ENCODE peak calls at places on chromosomes 2 and 18, in seven cellular contexts. E, M, B, F, W, J and D are unnamed samples.

GRCh38 chr2:75587954-75588587 is 27.3 kb upstream of the EVA1A start:
- DNase-seq in E (no peak), M (no peak), B (peak), F (peak), W (no peak), J (peak), D (peak)

GRCh38 chr18:526681-527080 is 26.2 kb upstream of the COLEC12 start:
- DNase-seq in E (no peak), M (no peak), B (no peak), F (no peak), W (no peak), J (no peak), D (no peak)

GRCh38 chr2:38600242-38600891 is 2.4 kb downstream of the HNRNPLL start:
- DNase-seq in E (no peak), M (peak), B (no peak), F (no peak), W (no peak), J (no peak), D (no peak)

GRCh38 chr2:144925886-144926285 is 406.0 kb upstream of the ZEB2 start:
- DNase-seq in E (no peak), M (no peak), B (no peak), F (no peak), W (no peak), J (no peak), D (no peak)

GRCh38 chr18:63292844-63293683 is 26.5 kb downstream of the BCL2 start:
- DNase-seq in E (peak), M (no peak), B (no peak), F (no peak), W (no peak), J (no peak), D (no peak)

GRCh38 chr2:61910603-61911002 is 5.1 kb downstream of the COMMD1 start:
- DNase-seq in E (no peak), M (no peak), B (peak), F (no peak), W (no peak), J (no peak), D (no peak)

GRCh38 chr2:36658277-36658748 is 38.2 kb upstream of the VIT start:
- DNase-seq in E (no peak), M (no peak), B (no peak), F (no peak), W (no peak), J (no peak), D (no peak)

GRCh38 chr2:160566717-160567116 is 73.1 kb upstream of the RBMS1 start:
- DNase-seq in E (no peak), M (no peak), B (peak), F (no peak), W (no peak), J (no peak), D (peak)

GRCh38 chr2:74985983-74986382 is 27.5 kb downstream of the POLE4 start:
- DNase-seq in E (no peak), M (no peak), B (no peak), F (no peak), W (no peak), J (no peak), D (no peak)

GRCh38 chr2:120221616-120222015 is 1.6 kb downstream of the TMEM185B start:
- DNase-seq in E (peak), M (no peak), B (no peak), F (no peak), W (no peak), J (no peak), D (no peak)

GRCh38 chr2:105739944-105740734 is 4.6 kb upstream of the NCK2 start:
- DNase-seq in E (no peak), M (no peak), B (no peak), F (no peak), W (no peak), J (no peak), D (no peak)

GRCh38 chr2:237569896-237570295 is 3.5 kb downstream of the PRLH start:
- DNase-seq in E (no peak), M (no peak), B (no peak), F (no peak), W (no peak), J (no peak), D (no peak)

GRCh38 chr2:113760400-113760799 is 4.0 kb upstream of the SLC35F5 start:
- DNase-seq in E (no peak), M (no peak), B (peak), F (no peak), W (no peak), J (peak), D (no peak)

GRCh38 chr18:34661464-34662087 is 48.5 kb upstream of the DTNA start:
- DNase-seq in E (no peak), M (peak), B (peak), F (no peak), W (peak), J (peak), D (no peak)

GRCh38 chr2:10253596-10254372 is 48.9 kb upstream of the HPCAL1 start:
- DNase-seq in E (no peak), M (no peak), B (no peak), F (no peak), W (no peak), J (no peak), D (no peak)

GRCh38 chr18:26813043-26813442 is 52.5 kb downstream of the AQP4 start:
- DNase-seq in E (no peak), M (peak), B (peak), F (no peak), W (no peak), J (no peak), D (no peak)

GRCh38 chr2:9692392-9693137 is 61.8 kb upstream of the YWHAQ start:
- DNase-seq in E (no peak), M (no peak), B (peak), F (no peak), W (no peak), J (no peak), D (no peak)

GRCh38 chr2:174439950-174440349 is 44.4 kb downstream of the SCRN3 start:
- DNase-seq in E (no peak), M (no peak), B (no peak), F (no peak), W (no peak), J (no peak), D (no peak)

GRCh38 chr18:79877163-79878091 is 74.0 kb downstream of the SLC66A2 start:
- DNase-seq in E (peak), M (peak), B (no peak), F (no peak), W (no peak), J (no peak), D (no peak)

GRCh38 chr2:147609301-147609700 is 235.5 kb upstream of the ACVR2A start:
- DNase-seq in E (no peak), M (no peak), B (no peak), F (no peak), W (no peak), J (no peak), D (no peak)

GRCh38 chr2:174059875-174060226 is 94.7 kb upstream of the SP3 start:
- DNase-seq in E (no peak), M (no peak), B (peak), F (peak), W (no peak), J (peak), D (no peak)

GRCh38 chr2:96947949-96948348 is 38.4 kb downstream of the FAM178B start:
- DNase-seq in E (no peak), M (no peak), B (no peak), F (no peak), W (no peak), J (no peak), D (no peak)

GRCh38 chr2:160457588-160457987 is 36.0 kb downstream of the RBMS1 start:
- DNase-seq in E (no peak), M (no peak), B (no peak), F (no peak), W (no peak), J (no peak), D (no peak)

GRCh38 chr2:30756051-30756719 is 51.1 kb downstream of the CAPN13 start:
- DNase-seq in E (no peak), M (no peak), B (no peak), F (no peak), W (peak), J (no peak), D (no peak)

GRCh38 chr2:120824246-120824645 is 88.6 kb downstream of the GLI2 start:
- DNase-seq in E (no peak), M (no peak), B (no peak), F (no peak), W (no peak), J (no peak), D (no peak)

GRCh38 chr2:145043399-145043834 is 523.5 kb upstream of the ZEB2 start:
- DNase-seq in E (no peak), M (no peak), B (no peak), F (no peak), W (no peak), J (no peak), D (no peak)

GRCh38 chr2:20349457-20350034 is 1.1 kb downstream of the PUM2 start:
- DNase-seq in E (no peak), M (no peak), B (no peak), F (no peak), W (no peak), J (no peak), D (no peak)

GRCh38 chr2:159744363-159744762 is 32.1 kb downstream of the MARCHF7 start:
- DNase-seq in E (no peak), M (no peak), B (peak), F (peak), W (no peak), J (peak), D (peak)

GRCh38 chr2:173151671-173152398 is 76.2 kb downstream of the MAP3K20 start:
- DNase-seq in E (no peak), M (no peak), B (peak), F (no peak), W (no peak), J (peak), D (peak)

GRCh38 chr2:96924775-96925747 is 55.2 kb upstream of the SEMA4C start:
- DNase-seq in E (no peak), M (no peak), B (no peak), F (no peak), W (no peak), J (no peak), D (no peak)

GRCh38 chr2:159755788-159756187 is 42.2 kb downstream of the CD302 start:
- DNase-seq in E (no peak), M (no peak), B (peak), F (no peak), W (no peak), J (no peak), D (no peak)

GRCh38 chr2:221025397-221025796 is 546.7 kb downstream of the EPHA4 start:
- DNase-seq in E (no peak), M (no peak), B (no peak), F (no peak), W (no peak), J (no peak), D (no peak)

GRCh38 chr2:86695053-86695691 is 24.9 kb upstream of the RMND5A start:
- DNase-seq in E (no peak), M (no peak), B (peak), F (no peak), W (no peak), J (no peak), D (no peak)

GRCh38 chr2:133576714-133577113 is 8.5 kb upstream of the NCKAP5 start:
- DNase-seq in E (no peak), M (no peak), B (no peak), F (no peak), W (no peak), J (no peak), D (no peak)

GRCh38 chr2:217653240-217653639 is 349.6 kb downstream of the TNS1 start:
- DNase-seq in E (peak), M (no peak), B (peak), F (peak), W (peak), J (peak), D (peak)

DNA sequence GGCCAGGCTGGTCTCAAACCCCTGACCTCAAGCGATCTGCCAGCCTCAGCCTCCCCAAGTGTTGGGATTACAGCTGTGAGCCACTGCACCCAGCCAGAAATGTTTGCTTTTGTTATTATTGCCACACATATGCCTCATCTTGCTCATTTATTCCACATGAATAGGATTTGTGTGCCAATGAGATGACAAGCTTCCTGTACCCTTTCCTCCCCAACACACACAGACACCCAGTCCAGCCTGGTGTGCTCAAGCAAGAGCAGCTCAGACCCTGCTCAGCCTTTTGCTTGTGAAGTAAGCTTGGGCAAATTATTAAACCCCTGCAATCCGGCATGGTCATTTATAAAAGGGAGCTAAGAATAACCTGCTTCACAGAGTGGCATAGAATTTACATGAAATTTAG is 280.4 kb downstream of the SRBD1 start:
- DNase-seq in E (no peak), M (no peak), B (peak), F (no peak), W (no peak), J (no peak), D (no peak)
- H3K4me3 ChIP-seq in E (no peak), M (no peak), B (no peak), F (no peak), W (no peak), J (no peak), D (no peak)

DNA sequence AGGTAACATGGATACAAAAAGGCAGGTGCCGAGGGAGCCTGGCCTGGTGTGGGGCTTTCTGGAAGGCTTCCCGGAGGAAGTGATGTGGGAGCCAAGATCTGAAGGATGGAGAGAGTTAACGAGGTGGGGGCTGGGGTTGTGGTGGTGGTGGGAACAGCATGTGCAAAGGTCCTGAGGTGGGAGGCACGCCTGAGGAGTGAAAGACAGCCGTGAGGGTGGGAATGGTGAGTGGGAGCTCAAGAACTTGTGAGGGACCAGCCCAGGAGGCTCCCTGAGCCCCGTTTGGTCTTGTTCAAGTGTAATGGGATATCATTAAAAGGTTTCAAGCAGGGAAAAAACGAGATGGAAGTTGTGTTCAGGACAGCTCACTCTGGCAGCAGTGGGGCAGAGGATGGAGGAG is 35.2 kb downstream of the TRPM8 start:
- DNase-seq in E (no peak), M (no peak), B (no peak), F (no peak), W (no peak), J (no peak), D (no peak)
- H3K4me3 ChIP-seq in E (no peak), M (no peak), B (no peak), F (no peak), W (no peak), J (no peak), D (no peak)

DNA sequence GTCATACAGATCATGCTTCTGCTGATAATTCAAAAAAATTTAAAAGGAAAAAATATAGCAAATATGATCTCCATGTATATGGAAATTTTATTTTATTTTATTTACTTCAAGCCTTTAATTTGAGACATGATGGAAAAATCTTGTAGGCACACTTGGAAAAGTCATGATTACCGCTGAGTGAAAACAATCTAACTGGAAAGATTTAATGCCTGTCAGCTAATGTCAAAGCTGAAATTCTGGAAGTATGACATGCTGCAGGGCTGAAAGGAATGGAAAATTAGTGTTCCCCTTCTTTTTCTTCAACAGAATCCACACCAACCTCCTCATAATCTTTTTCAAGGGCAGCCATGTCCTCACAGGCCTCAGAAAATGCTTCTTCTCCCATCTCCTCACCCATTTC is 58.2 kb downstream of the RPRM start:
- DNase-seq in E (no peak), M (no peak), B (no peak), F (no peak), W (no peak), J (no peak), D (no peak)
- H3K4me3 ChIP-seq in E (no peak), M (no peak), B (no peak), F (no peak), W (no peak), J (no peak), D (no peak)

DNA sequence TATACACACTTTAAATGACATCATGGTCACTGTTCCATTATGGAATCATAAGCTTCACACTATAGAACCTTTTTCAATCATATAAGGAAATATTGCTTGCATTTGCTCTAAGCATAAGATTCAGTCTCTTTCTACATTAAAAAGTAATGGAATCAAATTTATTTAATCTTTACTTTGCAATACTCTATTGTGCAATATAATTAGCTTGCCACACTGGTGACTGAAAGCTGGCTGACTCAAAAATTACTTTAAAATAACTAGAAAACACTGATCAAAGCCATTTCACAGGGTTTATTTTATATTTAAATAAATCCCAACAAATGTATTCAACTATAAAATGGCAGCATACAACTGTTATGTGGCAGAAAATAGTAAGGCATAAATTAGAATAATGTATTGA is 13.2 kb upstream of the ORC2 start:
- DNase-seq in E (no peak), M (no peak), B (no peak), F (no peak), W (no peak), J (no peak), D (no peak)
- H3K4me3 ChIP-seq in E (no peak), M (no peak), B (no peak), F (no peak), W (no peak), J (no peak), D (no peak)

DNA sequence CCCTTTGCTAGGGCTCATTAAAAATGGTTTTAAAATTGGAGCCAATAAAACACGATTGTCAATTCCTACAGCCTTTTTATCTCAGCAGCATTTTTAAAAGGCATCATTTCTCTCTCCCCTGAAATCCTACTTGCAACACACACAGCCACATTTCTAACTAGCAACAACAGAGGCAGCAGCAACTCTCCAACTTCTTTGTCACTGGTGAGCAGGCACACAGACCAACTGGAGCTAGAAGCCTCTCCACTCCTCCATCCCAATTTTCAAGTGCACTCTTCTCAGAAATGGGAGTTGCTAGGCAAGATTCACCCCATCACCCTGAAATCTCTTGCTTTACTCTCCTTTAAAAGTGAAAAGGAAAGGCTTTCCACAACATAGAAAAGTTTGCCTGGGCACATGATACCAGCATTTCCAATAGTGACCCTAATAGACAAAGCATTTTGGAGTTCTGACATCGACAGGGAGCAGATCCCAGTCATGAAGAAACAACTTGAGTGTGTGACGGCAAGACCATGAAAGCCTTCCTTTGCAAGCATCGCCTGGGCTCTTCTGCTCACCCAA is 4.1 kb downstream of the KLHL14 start:
- DNase-seq in E (no peak), M (no peak), B (no peak), F (no peak), W (no peak), J (no peak), D (no peak)
- H3K4me3 ChIP-seq in E (no peak), M (no peak), B (no peak), F (no peak), W (no peak), J (no peak), D (no peak)

DNA sequence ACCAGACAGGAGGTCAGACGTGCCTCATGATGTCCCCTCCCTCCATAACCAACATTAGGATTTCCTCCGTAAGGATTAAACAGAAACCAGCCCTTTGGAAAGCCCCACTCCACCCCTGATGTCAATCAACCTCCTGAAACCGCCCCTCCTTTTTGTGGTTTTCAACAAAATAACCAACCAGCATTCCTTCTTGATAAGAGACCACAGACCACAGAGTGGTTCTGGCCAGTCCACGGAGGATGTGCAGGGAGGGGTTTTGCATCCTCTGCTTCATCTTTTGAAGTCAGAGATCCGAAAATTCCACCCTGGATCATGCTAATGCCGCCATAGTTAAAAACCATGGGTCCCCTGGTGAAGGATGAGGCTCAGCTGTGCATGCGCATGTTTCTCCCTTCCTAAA is 180.0 kb upstream of the CCDC150 start:
- DNase-seq in E (no peak), M (no peak), B (peak), F (no peak), W (no peak), J (peak), D (no peak)
- H3K4me3 ChIP-seq in E (no peak), M (no peak), B (no peak), F (no peak), W (no peak), J (no peak), D (no peak)

DNA sequence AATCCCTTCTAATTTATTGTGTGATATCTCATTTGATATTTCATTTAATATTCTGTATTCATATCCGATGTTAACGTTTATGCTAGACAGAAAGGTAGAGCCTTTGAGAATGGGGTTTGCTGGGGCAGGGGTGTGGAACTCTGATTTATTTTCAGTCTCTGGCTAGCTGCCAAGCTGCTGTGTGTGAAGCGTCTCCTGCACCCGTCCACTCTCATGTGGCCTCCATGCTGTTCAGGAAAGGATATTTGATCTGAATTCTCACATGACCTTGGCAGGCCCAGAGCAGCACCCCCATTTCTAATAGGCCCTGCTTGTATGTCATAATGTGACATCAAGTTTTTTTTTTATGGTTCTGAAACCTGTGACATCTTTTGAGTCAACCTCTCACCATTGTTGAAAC is 1.6 kb downstream of the IL1R1 start:
- DNase-seq in E (no peak), M (no peak), B (peak), F (no peak), W (no peak), J (no peak), D (no peak)
- H3K4me3 ChIP-seq in E (peak), M (no peak), B (peak), F (no peak), W (peak), J (peak), D (peak)